ENCODE peak calls at places on chromosomes 3 and 15, in seven cellular contexts. One of them, this sample, is unnamed.

GRCh38 chr15:88653200-88654064 is 14.6 kb downstream of the ISG20 start:
- DNase-seq in neuronal stem cell: no peak
- DNase-seq in H9: no peak
- DNase-seq in IMR-90: no peak
- DNase-seq in mesenchymal stem cell: no peak
- DNase-seq in trophoblast cell: peak
- DNase-seq in H1: no peak
- DNase-seq in this sample: no peak

GRCh38 chr3:187198490-187198889 is 1.2 kb downstream of the RTP1 start:
- DNase-seq in neuronal stem cell: no peak
- DNase-seq in H9: no peak
- DNase-seq in IMR-90: no peak
- DNase-seq in mesenchymal stem cell: no peak
- DNase-seq in trophoblast cell: no peak
- DNase-seq in H1: no peak
- DNase-seq in this sample: no peak

GRCh38 chr3:185200639-185201038 is 47.8 kb upstream of the C3orf70 start:
- DNase-seq in neuronal stem cell: no peak
- DNase-seq in H9: no peak
- DNase-seq in IMR-90: peak
- DNase-seq in mesenchymal stem cell: no peak
- DNase-seq in trophoblast cell: no peak
- DNase-seq in H1: no peak
- DNase-seq in this sample: no peak

GRCh38 chr15:68349173-68349572 is 71.6 kb downstream of the FEM1B start:
- DNase-seq in neuronal stem cell: no peak
- DNase-seq in H9: no peak
- DNase-seq in IMR-90: no peak
- DNase-seq in mesenchymal stem cell: peak
- DNase-seq in trophoblast cell: no peak
- DNase-seq in H1: no peak
- DNase-seq in this sample: no peak

GRCh38 chr3:182618085-182618732 is 175.1 kb upstream of the ATP11B start:
- DNase-seq in neuronal stem cell: peak
- DNase-seq in H9: no peak
- DNase-seq in IMR-90: no peak
- DNase-seq in mesenchymal stem cell: no peak
- DNase-seq in trophoblast cell: no peak
- DNase-seq in H1: no peak
- DNase-seq in this sample: peak

GRCh38 chr3:130835483-130835882 is 58.4 kb upstream of the ATP2C1 start:
- DNase-seq in neuronal stem cell: no peak
- DNase-seq in H9: no peak
- DNase-seq in IMR-90: no peak
- DNase-seq in mesenchymal stem cell: no peak
- DNase-seq in trophoblast cell: no peak
- DNase-seq in H1: no peak
- DNase-seq in this sample: no peak

GRCh38 chr15:41936649-41937567 is 35.4 kb downstream of the EHD4 start:
- DNase-seq in neuronal stem cell: no peak
- DNase-seq in H9: no peak
- DNase-seq in IMR-90: peak
- DNase-seq in mesenchymal stem cell: peak
- DNase-seq in trophoblast cell: peak
- DNase-seq in H1: no peak
- DNase-seq in this sample: no peak

GRCh38 chr3:49273825-49274532 is 3.1 kb downstream of the C3orf62 start:
- DNase-seq in neuronal stem cell: no peak
- DNase-seq in H9: no peak
- DNase-seq in IMR-90: no peak
- DNase-seq in mesenchymal stem cell: no peak
- DNase-seq in trophoblast cell: no peak
- DNase-seq in H1: no peak
- DNase-seq in this sample: no peak

GRCh38 chr15:30063829-30064559 is 18.8 kb upstream of the GOLGA8J start:
- DNase-seq in neuronal stem cell: no peak
- DNase-seq in H9: no peak
- DNase-seq in IMR-90: no peak
- DNase-seq in mesenchymal stem cell: no peak
- DNase-seq in trophoblast cell: no peak
- DNase-seq in H1: no peak
- DNase-seq in this sample: no peak

GRCh38 chr15:52511084-52511483 is 17.6 kb downstream of the MYO5A start:
- DNase-seq in neuronal stem cell: no peak
- DNase-seq in H9: no peak
- DNase-seq in IMR-90: no peak
- DNase-seq in mesenchymal stem cell: no peak
- DNase-seq in trophoblast cell: no peak
- DNase-seq in H1: no peak
- DNase-seq in this sample: no peak

GRCh38 chr3:141876891-141877561 is 583 bp downstream of the ATP1B3 start:
- DNase-seq in neuronal stem cell: peak
- DNase-seq in H9: peak
- DNase-seq in IMR-90: peak
- DNase-seq in mesenchymal stem cell: peak
- DNase-seq in trophoblast cell: peak
- DNase-seq in H1: no peak
- DNase-seq in this sample: peak

GRCh38 chr15:70375006-70375409 is 277.3 kb upstream of the TLE3 start:
- DNase-seq in neuronal stem cell: no peak
- DNase-seq in H9: peak
- DNase-seq in IMR-90: no peak
- DNase-seq in mesenchymal stem cell: no peak
- DNase-seq in trophoblast cell: peak
- DNase-seq in H1: no peak
- DNase-seq in this sample: no peak

GRCh38 chr3:71629289-71630252 is 46.0 kb upstream of the FOXP1 start:
- DNase-seq in neuronal stem cell: no peak
- DNase-seq in H9: no peak
- DNase-seq in IMR-90: peak
- DNase-seq in mesenchymal stem cell: peak
- DNase-seq in trophoblast cell: no peak
- DNase-seq in H1: no peak
- DNase-seq in this sample: peak

GRCh38 chr3:72960812-72961518 is 35.6 kb upstream of the PPP4R2 start:
- DNase-seq in neuronal stem cell: no peak
- DNase-seq in H9: no peak
- DNase-seq in IMR-90: peak
- DNase-seq in mesenchymal stem cell: peak
- DNase-seq in trophoblast cell: peak
- DNase-seq in H1: no peak
- DNase-seq in this sample: no peak

GRCh38 chr3:138914870-138915502 is 32.0 kb downstream of the FOXL2 start:
- DNase-seq in neuronal stem cell: no peak
- DNase-seq in H9: no peak
- DNase-seq in IMR-90: peak
- DNase-seq in mesenchymal stem cell: peak
- DNase-seq in trophoblast cell: peak
- DNase-seq in H1: no peak
- DNase-seq in this sample: peak

GRCh38 chr3:84136425-84136824 is 822.4 kb upstream of the CADM2 start:
- DNase-seq in neuronal stem cell: no peak
- DNase-seq in H9: no peak
- DNase-seq in IMR-90: no peak
- DNase-seq in mesenchymal stem cell: no peak
- DNase-seq in trophoblast cell: no peak
- DNase-seq in H1: no peak
- DNase-seq in this sample: peak

DNA sequence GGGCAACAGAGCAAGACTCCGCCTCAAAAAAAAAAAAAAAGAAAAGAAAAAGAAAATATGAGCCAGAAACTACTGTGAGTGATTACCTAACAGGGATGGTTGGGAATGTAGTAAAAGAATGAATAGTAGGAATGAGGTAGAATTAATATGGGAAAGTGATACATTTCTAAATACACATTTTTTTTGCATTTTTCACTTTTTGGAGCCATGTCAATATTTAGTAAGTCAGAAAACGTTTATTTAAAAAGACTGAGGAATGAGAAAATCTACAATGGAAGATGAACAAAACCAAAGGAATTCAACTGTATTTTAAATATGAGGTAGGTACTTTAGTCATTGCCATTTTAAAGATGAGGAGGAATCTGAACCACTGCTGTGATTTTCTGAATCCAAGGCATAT is 817.2 kb upstream of the CADM2 start:
- DNase-seq in neuronal stem cell: no peak
- DNase-seq in H9: no peak
- DNase-seq in IMR-90: peak
- DNase-seq in mesenchymal stem cell: no peak
- DNase-seq in trophoblast cell: no peak
- DNase-seq in H1: no peak
- DNase-seq in this sample: no peak
- H4K8ac ChIP-seq in neuronal stem cell: no peak
- H4K8ac ChIP-seq in H9: no peak
- H4K8ac ChIP-seq in IMR-90: no peak
- H4K8ac ChIP-seq in mesenchymal stem cell: no peak
- H4K8ac ChIP-seq in trophoblast cell: no peak
- H4K8ac ChIP-seq in H1: no peak
- H4K8ac ChIP-seq in this sample: no peak

DNA sequence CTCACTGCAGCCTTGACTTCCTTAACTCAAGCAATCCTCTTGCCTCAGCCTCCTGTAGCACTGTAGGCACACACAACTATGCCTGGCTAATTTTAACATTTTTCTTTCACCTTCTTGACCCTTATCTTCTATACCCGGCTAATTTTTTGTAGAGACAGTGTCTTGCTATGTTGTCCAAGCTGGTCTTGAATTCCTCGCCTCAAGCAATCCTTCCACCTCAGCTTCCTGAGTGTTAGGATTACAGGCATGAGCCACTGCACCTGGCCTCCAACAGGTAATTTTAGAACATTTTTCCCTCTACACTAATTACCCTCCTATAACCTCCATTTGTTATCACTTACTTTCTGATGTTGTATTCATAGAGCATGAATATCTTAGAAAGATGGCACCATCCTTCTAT is 60.3 kb downstream of the SPG11 start:
- DNase-seq in neuronal stem cell: no peak
- DNase-seq in H9: no peak
- DNase-seq in IMR-90: no peak
- DNase-seq in mesenchymal stem cell: no peak
- DNase-seq in trophoblast cell: peak
- DNase-seq in H1: no peak
- DNase-seq in this sample: no peak
- H4K8ac ChIP-seq in neuronal stem cell: no peak
- H4K8ac ChIP-seq in H9: no peak
- H4K8ac ChIP-seq in IMR-90: no peak
- H4K8ac ChIP-seq in mesenchymal stem cell: no peak
- H4K8ac ChIP-seq in trophoblast cell: no peak
- H4K8ac ChIP-seq in H1: no peak
- H4K8ac ChIP-seq in this sample: no peak

GRCh38 chr15:91448245-91448644 is 348.2 kb downstream of the SV2B start:
- DNase-seq in neuronal stem cell: no peak
- DNase-seq in H9: no peak
- DNase-seq in IMR-90: no peak
- DNase-seq in mesenchymal stem cell: no peak
- DNase-seq in trophoblast cell: no peak
- DNase-seq in H1: no peak
- DNase-seq in this sample: no peak
- H4K8ac ChIP-seq in neuronal stem cell: no peak
- H4K8ac ChIP-seq in H9: no peak
- H4K8ac ChIP-seq in IMR-90: no peak
- H4K8ac ChIP-seq in mesenchymal stem cell: no peak
- H4K8ac ChIP-seq in trophoblast cell: no peak
- H4K8ac ChIP-seq in H1: no peak
- H4K8ac ChIP-seq in this sample: no peak

DNA sequence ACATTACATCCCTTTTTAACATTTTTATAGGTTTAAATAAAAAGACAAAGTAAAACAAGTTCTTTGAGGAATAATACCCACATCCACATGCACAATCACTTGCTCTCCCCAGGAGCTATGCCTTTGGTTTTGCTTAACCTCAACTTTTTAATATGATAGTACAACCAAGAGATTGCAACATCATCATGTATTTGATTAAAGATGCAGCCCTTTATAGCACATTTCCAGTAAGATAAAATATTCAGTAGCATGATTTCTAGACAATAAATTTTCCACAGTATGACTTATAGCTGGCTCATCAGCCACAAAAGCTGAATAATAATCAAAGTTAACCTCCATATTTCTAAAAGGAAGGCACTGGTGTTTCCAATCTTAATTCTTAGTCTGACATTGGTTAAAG is 622.5 kb downstream of the TBL1XR1 start:
- DNase-seq in neuronal stem cell: no peak
- DNase-seq in H9: no peak
- DNase-seq in IMR-90: no peak
- DNase-seq in mesenchymal stem cell: no peak
- DNase-seq in trophoblast cell: no peak
- DNase-seq in H1: no peak
- DNase-seq in this sample: no peak
- H4K8ac ChIP-seq in neuronal stem cell: no peak
- H4K8ac ChIP-seq in H9: no peak
- H4K8ac ChIP-seq in IMR-90: no peak
- H4K8ac ChIP-seq in mesenchymal stem cell: no peak
- H4K8ac ChIP-seq in trophoblast cell: no peak
- H4K8ac ChIP-seq in H1: no peak
- H4K8ac ChIP-seq in this sample: no peak

GRCh38 chr3:31016196-31016595 is 121.7 kb upstream of the GADL1 start:
- DNase-seq in neuronal stem cell: no peak
- DNase-seq in H9: no peak
- DNase-seq in IMR-90: no peak
- DNase-seq in mesenchymal stem cell: no peak
- DNase-seq in trophoblast cell: no peak
- DNase-seq in H1: no peak
- DNase-seq in this sample: no peak
- H4K8ac ChIP-seq in neuronal stem cell: no peak
- H4K8ac ChIP-seq in H9: no peak
- H4K8ac ChIP-seq in IMR-90: no peak
- H4K8ac ChIP-seq in mesenchymal stem cell: no peak
- H4K8ac ChIP-seq in trophoblast cell: no peak
- H4K8ac ChIP-seq in H1: no peak
- H4K8ac ChIP-seq in this sample: no peak

DNA sequence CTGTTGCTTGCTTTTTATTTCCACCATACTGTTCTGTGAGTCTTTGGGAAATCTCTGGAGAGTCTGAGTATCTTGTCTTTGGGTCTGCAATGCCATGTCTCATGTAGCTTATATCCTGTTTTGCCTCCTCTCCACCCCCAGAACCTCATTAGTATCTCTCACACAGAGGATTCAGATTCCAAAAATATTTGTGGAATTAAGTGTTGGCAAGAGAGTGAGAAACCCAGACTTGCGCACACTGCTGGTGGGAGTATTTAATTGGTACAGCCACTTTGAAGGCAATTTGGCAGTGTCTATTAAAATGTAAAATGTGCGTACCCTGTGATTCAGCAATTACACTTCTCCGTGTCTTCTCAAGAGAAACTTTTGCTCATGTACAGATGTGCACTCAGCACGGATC is 68.6 kb downstream of the ZNF621 start:
- DNase-seq in neuronal stem cell: no peak
- DNase-seq in H9: no peak
- DNase-seq in IMR-90: no peak
- DNase-seq in mesenchymal stem cell: no peak
- DNase-seq in trophoblast cell: no peak
- DNase-seq in H1: no peak
- DNase-seq in this sample: no peak
- H4K8ac ChIP-seq in neuronal stem cell: no peak
- H4K8ac ChIP-seq in H9: no peak
- H4K8ac ChIP-seq in IMR-90: no peak
- H4K8ac ChIP-seq in mesenchymal stem cell: no peak
- H4K8ac ChIP-seq in trophoblast cell: no peak
- H4K8ac ChIP-seq in H1: no peak
- H4K8ac ChIP-seq in this sample: no peak

This sample was measured in mesendoderm.